ENCODE peak calls at places on chromosomes 2 and 18, in six cellular contexts. One of them, this sample, is unnamed.

GRCh38 chr2:27799646-27800010 is 28.1 kb downstream of the MRPL33 start:
- DNase-seq in fibroblast of pulmonary artery: no peak
- DNase-seq in astrocyte: no peak
- DNase-seq in endodermal cell: no peak
- DNase-seq in astrocyte of the cerebellum: no peak
- DNase-seq in brain microvascular endothelial cell: no peak
- DNase-seq in this sample: no peak

GRCh38 chr2:178211460-178211859 is 17.1 kb downstream of the OSBPL6 start:
- DNase-seq in fibroblast of pulmonary artery: no peak
- DNase-seq in brain microvascular endothelial cell: no peak
- DNase-seq in astrocyte of the cerebellum: no peak
- DNase-seq in astrocyte: no peak
- DNase-seq in endodermal cell: no peak
- DNase-seq in this sample: no peak

GRCh38 chr2:216355738-216356137 is 16.5 kb downstream of the MARCHF4 start:
- DNase-seq in astrocyte of the cerebellum: no peak
- DNase-seq in astrocyte: no peak
- DNase-seq in brain microvascular endothelial cell: no peak
- DNase-seq in endodermal cell: no peak
- DNase-seq in fibroblast of pulmonary artery: no peak
- DNase-seq in this sample: no peak

GRCh38 chr2:174076040-174076439 is 110.9 kb upstream of the SP3 start:
- DNase-seq in astrocyte: no peak
- DNase-seq in fibroblast of pulmonary artery: no peak
- DNase-seq in endodermal cell: no peak
- DNase-seq in brain microvascular endothelial cell: no peak
- DNase-seq in astrocyte of the cerebellum: no peak
- DNase-seq in this sample: no peak

GRCh38 chr2:231918501-231919330 is 7.5 kb downstream of the NPPC start:
- DNase-seq in astrocyte of the cerebellum: no peak
- DNase-seq in fibroblast of pulmonary artery: no peak
- DNase-seq in astrocyte: no peak
- DNase-seq in endodermal cell: no peak
- DNase-seq in brain microvascular endothelial cell: no peak
- DNase-seq in this sample: no peak

GRCh38 chr2:111617299-111617803 is 266.6 kb downstream of the ANAPC1 start:
- DNase-seq in astrocyte: peak
- DNase-seq in fibroblast of pulmonary artery: peak
- DNase-seq in endodermal cell: no peak
- DNase-seq in astrocyte of the cerebellum: peak
- DNase-seq in brain microvascular endothelial cell: no peak
- DNase-seq in this sample: peak

GRCh38 chr2:143717532-143718168 is 588.4 kb downstream of the ARHGAP15 start:
- DNase-seq in fibroblast of pulmonary artery: peak
- DNase-seq in endodermal cell: no peak
- DNase-seq in astrocyte: peak
- DNase-seq in astrocyte of the cerebellum: no peak
- DNase-seq in brain microvascular endothelial cell: no peak
- DNase-seq in this sample: no peak

GRCh38 chr18:6413554-6414117 is 1.1 kb downstream of the L3MBTL4 start:
- DNase-seq in brain microvascular endothelial cell: no peak
- DNase-seq in endodermal cell: no peak
- DNase-seq in astrocyte: no peak
- DNase-seq in astrocyte of the cerebellum: no peak
- DNase-seq in fibroblast of pulmonary artery: no peak
- DNase-seq in this sample: no peak

GRCh38 chr2:127165539-127165935 is 54.6 kb downstream of the CYP27C1 start:
- DNase-seq in astrocyte of the cerebellum: no peak
- DNase-seq in endodermal cell: peak
- DNase-seq in astrocyte: no peak
- DNase-seq in brain microvascular endothelial cell: no peak
- DNase-seq in fibroblast of pulmonary artery: no peak
- DNase-seq in this sample: no peak

GRCh38 chr2:71788601-71789240 is 335.4 kb downstream of the DYSF start:
- DNase-seq in brain microvascular endothelial cell: no peak
- DNase-seq in endodermal cell: peak
- DNase-seq in astrocyte of the cerebellum: no peak
- DNase-seq in fibroblast of pulmonary artery: no peak
- DNase-seq in astrocyte: no peak
- DNase-seq in this sample: no peak

GRCh38 chr2:236293241-236293810 is 29.1 kb upstream of the ASB18 start:
- DNase-seq in astrocyte: no peak
- DNase-seq in astrocyte of the cerebellum: no peak
- DNase-seq in endodermal cell: no peak
- DNase-seq in fibroblast of pulmonary artery: no peak
- DNase-seq in brain microvascular endothelial cell: no peak
- DNase-seq in this sample: no peak

GRCh38 chr2:69911985-69912563 is 2.8 kb upstream of the MXD1 start:
- DNase-seq in fibroblast of pulmonary artery: peak
- DNase-seq in astrocyte: peak
- DNase-seq in brain microvascular endothelial cell: no peak
- DNase-seq in astrocyte of the cerebellum: peak
- DNase-seq in endodermal cell: no peak
- DNase-seq in this sample: peak

GRCh38 chr2:164710252-164710633 is 89.0 kb upstream of the GRB14 start:
- DNase-seq in astrocyte of the cerebellum: peak
- DNase-seq in fibroblast of pulmonary artery: peak
- DNase-seq in astrocyte: peak
- DNase-seq in endodermal cell: no peak
- DNase-seq in brain microvascular endothelial cell: peak
- DNase-seq in this sample: peak

GRCh38 chr2:103875111-103875510 is 978.8 kb upstream of the POU3F3 start:
- DNase-seq in astrocyte: no peak
- DNase-seq in endodermal cell: peak
- DNase-seq in astrocyte of the cerebellum: no peak
- DNase-seq in brain microvascular endothelial cell: no peak
- DNase-seq in fibroblast of pulmonary artery: no peak
- DNase-seq in this sample: no peak

GRCh38 chr18:48228301-48228715 is 180.9 kb downstream of the ZBTB7C start:
- DNase-seq in fibroblast of pulmonary artery: peak
- DNase-seq in brain microvascular endothelial cell: no peak
- DNase-seq in astrocyte: no peak
- DNase-seq in endodermal cell: no peak
- DNase-seq in astrocyte of the cerebellum: no peak
- DNase-seq in this sample: peak

GRCh38 chr2:121999273-121999672 is 243.8 kb downstream of the TSN start:
- DNase-seq in astrocyte of the cerebellum: peak
- DNase-seq in fibroblast of pulmonary artery: peak
- DNase-seq in astrocyte: peak
- DNase-seq in brain microvascular endothelial cell: peak
- DNase-seq in endodermal cell: no peak
- DNase-seq in this sample: peak

GRCh38 chr2:233012301-233012971 is 620 bp downstream of the NGEF start:
- DNase-seq in fibroblast of pulmonary artery: no peak
- DNase-seq in astrocyte: no peak
- DNase-seq in brain microvascular endothelial cell: no peak
- DNase-seq in astrocyte of the cerebellum: no peak
- DNase-seq in endodermal cell: peak
- DNase-seq in this sample: no peak

GRCh38 chr18:61549411-61549810 is 216.2 kb downstream of the CDH20 start:
- DNase-seq in brain microvascular endothelial cell: no peak
- DNase-seq in fibroblast of pulmonary artery: no peak
- DNase-seq in endodermal cell: no peak
- DNase-seq in astrocyte of the cerebellum: no peak
- DNase-seq in astrocyte: no peak
- DNase-seq in this sample: no peak

GRCh38 chr2:118127250-118127649 is 39.0 kb downstream of the INSIG2 start:
- DNase-seq in astrocyte: no peak
- DNase-seq in brain microvascular endothelial cell: no peak
- DNase-seq in fibroblast of pulmonary artery: no peak
- DNase-seq in astrocyte of the cerebellum: no peak
- DNase-seq in endodermal cell: no peak
- DNase-seq in this sample: no peak

GRCh38 chr2:26317377-26318105 is 28.4 kb upstream of the SELENOI start:
- DNase-seq in astrocyte: no peak
- DNase-seq in endodermal cell: no peak
- DNase-seq in fibroblast of pulmonary artery: no peak
- DNase-seq in astrocyte of the cerebellum: no peak
- DNase-seq in brain microvascular endothelial cell: no peak
- DNase-seq in this sample: no peak

GRCh38 chr18:48756511-48757226 is 194.1 kb downstream of the SMAD7 start:
- DNase-seq in astrocyte: no peak
- DNase-seq in astrocyte of the cerebellum: no peak
- DNase-seq in brain microvascular endothelial cell: no peak
- DNase-seq in fibroblast of pulmonary artery: no peak
- DNase-seq in endodermal cell: no peak
- DNase-seq in this sample: no peak

GRCh38 chr2:240462704-240463273 is 27.3 kb downstream of the GPC1 start:
- DNase-seq in brain microvascular endothelial cell: no peak
- DNase-seq in astrocyte: no peak
- DNase-seq in astrocyte of the cerebellum: no peak
- DNase-seq in endodermal cell: no peak
- DNase-seq in fibroblast of pulmonary artery: no peak
- DNase-seq in this sample: no peak

GRCh38 chr2:172249336-172249735 is 146.6 kb upstream of the DLX2 start:
- DNase-seq in endodermal cell: no peak
- DNase-seq in astrocyte of the cerebellum: no peak
- DNase-seq in astrocyte: peak
- DNase-seq in brain microvascular endothelial cell: no peak
- DNase-seq in fibroblast of pulmonary artery: no peak
- DNase-seq in this sample: peak

DNA sequence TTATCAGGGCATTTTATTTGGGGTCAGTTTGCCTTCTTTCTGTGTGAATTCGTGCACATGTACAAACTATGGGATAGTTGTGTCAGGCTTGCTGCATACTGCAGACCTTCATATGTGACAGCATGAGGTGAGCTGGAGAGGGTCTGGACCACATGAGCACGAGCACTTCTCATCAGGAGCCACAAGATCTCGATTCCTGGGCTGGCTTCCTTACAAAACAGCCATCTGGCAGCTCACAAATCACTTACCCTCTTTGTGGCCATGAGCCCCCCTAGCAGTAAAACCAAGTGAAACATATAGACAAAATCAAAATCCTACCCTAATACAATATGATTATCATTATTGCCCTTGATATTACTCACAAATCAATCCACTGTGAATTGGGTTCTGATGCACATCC is 121.2 kb downstream of the MTCL1 start:
- DNase-seq in endodermal cell: no peak
- DNase-seq in astrocyte of the cerebellum: no peak
- DNase-seq in fibroblast of pulmonary artery: no peak
- DNase-seq in astrocyte: no peak
- DNase-seq in brain microvascular endothelial cell: no peak
- DNase-seq in this sample: no peak
- TF ChIP-seq CTCF in endodermal cell: no peak
- TF ChIP-seq CTCF in astrocyte of the cerebellum: no peak
- TF ChIP-seq CTCF in fibroblast of pulmonary artery: no peak
- TF ChIP-seq CTCF in astrocyte: no peak
- TF ChIP-seq CTCF in brain microvascular endothelial cell: no peak
- TF ChIP-seq CTCF in this sample: no peak

DNA sequence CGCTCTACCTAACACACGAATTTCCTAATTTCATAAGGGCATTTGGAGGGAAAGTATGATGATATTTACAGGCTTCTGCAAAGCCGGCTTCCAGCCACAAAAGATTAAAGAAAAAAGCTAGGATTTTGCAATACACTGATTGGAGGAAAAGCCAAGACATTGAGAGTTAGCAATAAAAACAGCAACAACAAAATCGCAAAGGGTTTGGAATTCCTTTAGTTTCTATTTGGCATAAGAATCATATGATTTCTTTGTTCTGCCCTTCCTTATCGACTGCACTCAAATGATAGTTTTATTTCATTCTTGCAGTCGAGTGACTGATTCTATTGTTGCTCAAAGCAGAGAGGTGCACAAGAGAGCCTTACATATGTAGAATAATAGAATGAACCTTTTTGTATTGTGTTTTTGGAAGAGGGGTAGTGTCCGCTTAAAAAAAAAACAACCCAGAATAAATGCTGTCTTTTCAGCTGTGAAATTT is 3.9 kb upstream of the ZNF532 start:
- DNase-seq in astrocyte: no peak
- DNase-seq in fibroblast of pulmonary artery: peak
- DNase-seq in endodermal cell: no peak
- DNase-seq in astrocyte of the cerebellum: no peak
- DNase-seq in brain microvascular endothelial cell: no peak
- DNase-seq in this sample: peak
- H3K4me3 ChIP-seq in astrocyte: no peak
- H3K4me3 ChIP-seq in fibroblast of pulmonary artery: no peak
- H3K4me3 ChIP-seq in endodermal cell: peak
- H3K4me3 ChIP-seq in astrocyte of the cerebellum: no peak
- H3K4me3 ChIP-seq in brain microvascular endothelial cell: no peak
- H3K4me3 ChIP-seq in this sample: no peak

GRCh38 chr2:179354739-179355537 is 90.3 kb upstream of the SESTD1 start:
- DNase-seq in astrocyte of the cerebellum: no peak
- DNase-seq in brain microvascular endothelial cell: no peak
- DNase-seq in endodermal cell: no peak
- DNase-seq in fibroblast of pulmonary artery: peak
- DNase-seq in astrocyte: no peak
- DNase-seq in this sample: peak
- TF ChIP-seq CTCF in astrocyte of the cerebellum: no peak
- TF ChIP-seq CTCF in brain microvascular endothelial cell: no peak
- TF ChIP-seq CTCF in endodermal cell: peak
- TF ChIP-seq CTCF in fibroblast of pulmonary artery: peak
- TF ChIP-seq CTCF in astrocyte: peak
- TF ChIP-seq CTCF in this sample: peak

DNA sequence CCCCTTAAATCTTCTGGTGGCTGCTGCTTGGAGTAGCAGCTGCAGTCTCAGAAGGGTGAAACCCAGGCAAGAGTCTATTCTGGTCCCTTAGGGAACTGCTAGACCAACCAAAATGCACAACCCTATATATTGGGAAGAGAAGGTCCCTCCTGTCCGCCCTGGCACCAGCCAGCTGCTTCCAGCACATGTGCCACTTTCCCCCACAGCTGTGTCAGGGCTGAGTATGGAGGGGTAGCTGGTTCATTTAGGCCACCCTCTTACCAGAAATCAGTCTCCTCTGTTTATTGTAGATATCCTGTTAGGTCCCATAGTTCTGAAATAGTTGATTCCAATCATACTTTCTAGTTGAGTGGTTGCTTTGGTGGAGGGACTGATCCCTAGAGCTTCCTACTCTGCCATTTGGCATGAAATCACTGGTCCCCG is 68.9 kb downstream of the BIRC6 start:
- DNase-seq in endodermal cell: no peak
- DNase-seq in astrocyte of the cerebellum: no peak
- DNase-seq in fibroblast of pulmonary artery: peak
- DNase-seq in brain microvascular endothelial cell: peak
- DNase-seq in astrocyte: peak
- DNase-seq in this sample: peak
- H3K4me3 ChIP-seq in endodermal cell: no peak
- H3K4me3 ChIP-seq in astrocyte of the cerebellum: no peak
- H3K4me3 ChIP-seq in fibroblast of pulmonary artery: no peak
- H3K4me3 ChIP-seq in brain microvascular endothelial cell: no peak
- H3K4me3 ChIP-seq in astrocyte: no peak
- H3K4me3 ChIP-seq in this sample: peak

DNA sequence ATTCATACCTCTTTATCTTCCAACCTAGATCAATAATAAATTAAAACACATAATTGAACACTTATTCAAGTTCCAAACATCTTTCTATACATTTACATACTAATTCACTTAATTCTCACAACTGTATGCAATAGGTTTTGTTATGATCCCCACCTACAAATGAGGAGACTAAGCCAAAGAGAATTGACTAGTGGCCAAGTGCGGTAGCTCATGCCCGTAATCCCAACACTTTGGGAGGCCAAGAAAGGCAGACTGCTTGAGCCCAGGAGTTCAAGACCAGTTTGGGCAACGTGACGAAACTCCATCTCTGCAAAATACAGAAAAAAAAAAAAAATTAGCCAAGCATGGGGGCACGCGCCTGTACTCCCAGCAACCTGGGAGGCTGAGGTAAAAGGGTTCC is 36.8 kb downstream of the KCNG3 start:
- DNase-seq in astrocyte: no peak
- DNase-seq in brain microvascular endothelial cell: no peak
- DNase-seq in fibroblast of pulmonary artery: no peak
- DNase-seq in astrocyte of the cerebellum: no peak
- DNase-seq in endodermal cell: peak
- DNase-seq in this sample: no peak
- TF ChIP-seq CTCF in astrocyte: peak
- TF ChIP-seq CTCF in brain microvascular endothelial cell: peak
- TF ChIP-seq CTCF in fibroblast of pulmonary artery: peak
- TF ChIP-seq CTCF in astrocyte of the cerebellum: no peak
- TF ChIP-seq CTCF in endodermal cell: peak
- TF ChIP-seq CTCF in this sample: no peak

GRCh38 chr2:48135797-48136196 is 229.5 kb upstream of the FBXO11 start:
- DNase-seq in fibroblast of pulmonary artery: no peak
- DNase-seq in endodermal cell: no peak
- DNase-seq in astrocyte of the cerebellum: no peak
- DNase-seq in brain microvascular endothelial cell: no peak
- DNase-seq in astrocyte: no peak
- DNase-seq in this sample: no peak
- H3K4me3 ChIP-seq in fibroblast of pulmonary artery: no peak
- H3K4me3 ChIP-seq in endodermal cell: no peak
- H3K4me3 ChIP-seq in astrocyte of the cerebellum: no peak
- H3K4me3 ChIP-seq in brain microvascular endothelial cell: no peak
- H3K4me3 ChIP-seq in astrocyte: no peak
- H3K4me3 ChIP-seq in this sample: no peak

This sample was measured in fibroblast of the aortic adventitia.